ENCODE peak calls at places on chromosome 13, in six cellular contexts. B, K, C, M, G and H are unnamed samples.

GRCh38 chr13:55654243-55654642 is 1486.5 kb upstream of the PRR20A start:
- DNase-seq in M (no peak), G (no peak), B (no peak), K (no peak), C (no peak), H (no peak)

GRCh38 chr13:35963982-35964665 is 167.1 kb downstream of the DCLK1 start:
- DNase-seq in B (no peak), C (no peak), K (no peak), M (no peak), G (no peak), H (no peak)

GRCh38 chr13:36432106-36432544 is at the start of gene CCNA1:
- DNase-seq in C (peak), M (no peak), B (no peak), G (peak), K (peak), H (no peak)

GRCh38 chr13:113861433-113862030 is 2.3 kb downstream of the GAS6 start:
- DNase-seq in C (no peak), G (no peak), B (no peak), M (no peak), K (no peak), H (no peak)

GRCh38 chr13:109881961-109882558 is 95.7 kb upstream of the IRS2 start:
- DNase-seq in G (no peak), M (no peak), K (no peak), B (no peak), C (no peak), H (no peak)

GRCh38 chr13:85283408-85283807 is 515.8 kb downstream of the SLITRK6 start:
- DNase-seq in M (no peak), C (no peak), G (no peak), K (no peak), B (no peak), H (no peak)

GRCh38 chr13:76289558-76289957 is 596.6 kb downstream of the KCTD12 start:
- DNase-seq in B (no peak), G (no peak), M (no peak), C (no peak), K (no peak), H (no peak)

GRCh38 chr13:93226623-93227279 is at the start of gene GPC6:
- DNase-seq in G (no peak), C (peak), M (peak), K (no peak), B (no peak), H (no peak)

GRCh38 chr13:49171358-49171757 is 48.8 kb upstream of the MLNR start:
- DNase-seq in M (no peak), C (no peak), G (no peak), K (no peak), B (no peak), H (no peak)

GRCh38 chr13:59274958-59275727 is 888.6 kb downstream of the DIAPH3 start:
- DNase-seq in K (no peak), G (no peak), M (no peak), B (no peak), C (no peak), H (no peak)

GRCh38 chr13:100473087-100473486 is 115.5 kb downstream of the GGACT start:
- DNase-seq in B (no peak), K (no peak), C (no peak), M (no peak), G (no peak), H (no peak)

GRCh38 chr13:35729926-35730627 is 253.6 kb upstream of the MAB21L1 start:
- DNase-seq in M (no peak), C (no peak), B (no peak), G (no peak), K (no peak), H (no peak)

GRCh38 chr13:80339841-80340642 is 884 bp downstream of the SPRY2 start:
- DNase-seq in C (peak), G (peak), M (peak), K (no peak), B (no peak), H (no peak)

GRCh38 chr13:103898481-103898880 is 832.3 kb upstream of the SLC10A2 start:
- DNase-seq in K (no peak), C (no peak), B (no peak), G (no peak), M (no peak), H (no peak)

GRCh38 chr13:23778879-23779278 is 110.3 kb downstream of the MIPEP start:
- DNase-seq in K (no peak), M (peak), B (no peak), G (no peak), C (peak), H (no peak)

GRCh38 chr13:113427562-113428468 is 25.5 kb downstream of the ADPRHL1 start:
- DNase-seq in C (no peak), M (peak), B (no peak), K (no peak), G (no peak), H (no peak)

GRCh38 chr13:90233933-90234672 is 1113.4 kb upstream of the MIR17HG start:
- DNase-seq in G (no peak), C (no peak), K (no peak), M (peak), B (no peak), H (no peak)

GRCh38 chr13:44710576-44710975 is 134.4 kb upstream of the TSC22D1 start:
- DNase-seq in M (peak), B (no peak), K (no peak), G (peak), C (peak), H (no peak)

GRCh38 chr13:41563501-41564001 is 106.2 kb downstream of the RGCC start:
- DNase-seq in C (no peak), G (no peak), M (no peak), B (no peak), K (no peak), H (no peak)

GRCh38 chr13:64725492-64725891 is 2504.6 kb downstream of the PCDH9 start:
- DNase-seq in C (no peak), K (no peak), G (no peak), B (no peak), M (no peak), H (no peak)

GRCh38 chr13:102774210-102774560 is 599 bp upstream of the TEX30 start:
- DNase-seq in K (no peak), M (peak), G (no peak), B (no peak), C (no peak), H (no peak)

GRCh38 chr13:73394066-73394465 is 335.3 kb downstream of the KLF5 start:
- DNase-seq in M (no peak), K (no peak), B (no peak), G (no peak), C (no peak), H (no peak)

GRCh38 chr13:70203661-70204229 is 95.5 kb upstream of the KLHL1 start:
- DNase-seq in C (no peak), K (no peak), B (no peak), M (no peak), G (peak), H (no peak)

GRCh38 chr13:63393112-63393511 is 1977.5 kb upstream of the PCDH20 start:
- DNase-seq in B (no peak), M (no peak), K (no peak), G (no peak), C (no peak), H (no peak)

GRCh38 chr13:52411629-52412028 is 5.7 kb upstream of the THSD1 start:
- DNase-seq in K (peak), G (no peak), C (peak), M (peak), B (no peak), H (no peak)

GRCh38 chr13:102680842-102681725 is 13.8 kb downstream of the METTL21C start:
- DNase-seq in K (no peak), B (no peak), C (no peak), G (no peak), M (peak), H (no peak)

GRCh38 chr13:102484329-102484728 is 82.5 kb upstream of the FGF14 start:
- DNase-seq in C (no peak), B (no peak), G (no peak), K (no peak), M (no peak), H (no peak)

GRCh38 chr13:94173312-94173854 is 306.1 kb downstream of the DCT start:
- DNase-seq in M (peak), G (no peak), K (no peak), C (peak), B (no peak), H (no peak)

GRCh38 chr13:52010890-52011689 is at the start of gene ATP7B:
- DNase-seq in G (peak), C (peak), K (peak), M (peak), B (peak), H (peak)

GRCh38 chr13:53601181-53601580 is 572.6 kb downstream of the OLFM4 start:
- DNase-seq in C (no peak), K (no peak), B (no peak), M (no peak), G (no peak), H (no peak)

GRCh38 chr13:112727581-112727980 is 37.7 kb downstream of the ATP11A start:
- DNase-seq in K (no peak), G (no peak), B (no peak), M (no peak), C (no peak), H (no peak)

GRCh38 chr13:37046062-37046461 is 13.4 kb downstream of the SUPT20H start:
- DNase-seq in K (no peak), C (no peak), B (no peak), M (no peak), G (no peak), H (no peak)

GRCh38 chr13:45623516-45624090 is 8.1 kb upstream of the ERICH6B start:
- DNase-seq in M (peak), C (peak), G (no peak), B (no peak), K (no peak), H (no peak)

GRCh38 chr13:107765724-107766436 is 449.5 kb downstream of the LIG4 start:
- DNase-seq in B (no peak), K (no peak), M (no peak), C (no peak), G (no peak), H (no peak)

GRCh38 chr13:71320452-71320851 is 546.6 kb downstream of the DACH1 start:
- DNase-seq in K (no peak), C (peak), B (no peak), M (no peak), G (peak), H (no peak)

GRCh38 chr13:93450226-93450625 is 223.6 kb downstream of the GPC6 start:
- DNase-seq in G (no peak), C (peak), K (no peak), M (peak), B (no peak), H (no peak)

GRCh38 chr13:66462187-66462586 is 767.9 kb downstream of the PCDH9 start:
- DNase-seq in B (no peak), K (no peak), M (no peak), G (no peak), C (no peak), H (no peak)

GRCh38 chr13:112973577-112973951 is 4.5 kb downstream of the MCF2L start:
- DNase-seq in K (no peak), C (no peak), M (no peak), G (no peak), B (no peak), H (no peak)

GRCh38 chr13:44364601-44365000 is 9.0 kb upstream of the SERP2 start:
- DNase-seq in G (no peak), B (no peak), M (peak), K (no peak), C (no peak), H (no peak)